ENCODE peak calls at places on chromosomes 12 and 14, in five cellular contexts. R is HepG2, W is Peyer's patch, Q is tibial nerve, T is ascending aorta. G is an unnamed sample. For H3K4me1, the result is how much of the 10 kb centered on the place peaks cover.

GRCh38 chr12:101969-102878 is 35.7 kb downstream of the IQSEC3 start:
- DNase-seq in W (no peak), T (no peak), Q (no peak), R (no peak), G (no peak)

GRCh38 chr12:115626210-115626609 is 651.3 kb downstream of the MED13L start:
- DNase-seq in R (no peak), T (no peak), W (no peak), Q (no peak), G (no peak)

GRCh38 chr14:53652068-53652467 is 304.6 kb downstream of the BMP4 start:
- DNase-seq in Q (no peak), T (no peak), W (no peak), R (no peak), G (no peak)

GRCh38 chr12:132197581-132198281 is 53.5 kb downstream of the NOC4L start:
- DNase-seq in W (no peak), Q (no peak), T (no peak), R (no peak), G (no peak)

GRCh38 chr14:86654558-86655184 is 1124.7 kb downstream of the FLRT2 start:
- DNase-seq in R (peak), W (peak), Q (peak), T (no peak), G (peak)

GRCh38 chr12:44077293-44077692 is 241.4 kb downstream of the TMEM117 start:
- DNase-seq in Q (no peak), W (no peak), T (no peak), R (no peak), G (no peak)

GRCh38 chr12:118358607-118359540 is 13.8 kb downstream of the TAOK3 start:
- DNase-seq in Q (no peak), W (no peak), R (no peak), T (no peak), G (no peak)

GRCh38 chr12:131683266-131684014 is 27.4 kb upstream of the SFSWAP start:
- DNase-seq in R (no peak), Q (no peak), W (no peak), T (peak), G (no peak)

GRCh38 chr12:109212460-109213115 is 96.2 kb downstream of the ACACB start:
- DNase-seq in Q (no peak), T (no peak), W (no peak), R (no peak), G (no peak)

GRCh38 chr12:78192979-78193378 is 362.3 kb downstream of the NAV3 start:
- DNase-seq in W (no peak), R (no peak), Q (no peak), T (no peak), G (no peak)

GRCh38 chr12:1907652-1908611 is 10.5 kb downstream of the CACNA2D4 start:
- DNase-seq in T (peak), Q (no peak), R (no peak), W (peak), G (no peak)

GRCh38 chr12:40946612-40947194 is 241.4 kb upstream of the PDZRN4 start:
- DNase-seq in Q (no peak), R (peak), T (no peak), W (no peak), G (no peak)

GRCh38 chr14:94237046-94237445 is 56.0 kb downstream of the SERPINA10 start:
- DNase-seq in Q (no peak), W (no peak), R (no peak), T (no peak), G (no peak)

GRCh38 chr14:97013878-97014277 is 216.7 kb downstream of the VRK1 start:
- DNase-seq in Q (no peak), R (no peak), T (no peak), W (no peak), G (no peak)

GRCh38 chr12:14843425-14843887 is at the start of gene ART4:
- DNase-seq in R (peak), T (no peak), Q (no peak), W (no peak), G (no peak)

GRCh38 chr12:101855364-101855884 is 22.0 kb upstream of the DRAM1 start:
- DNase-seq in Q (no peak), W (no peak), T (no peak), R (peak), G (no peak)

GRCh38 chr12:113727651-113728061 is 238.5 kb downstream of the RBM19 start:
- DNase-seq in Q (no peak), W (no peak), R (peak), T (no peak), G (no peak)

GRCh38 chr14:32224731-32225377 is 21.8 kb upstream of the RNU6-8 start:
- DNase-seq in T (no peak), W (no peak), R (peak), Q (no peak), G (peak)

GRCh38 chr12:68975811-68976210 is 42.8 kb upstream of the CPM start:
- DNase-seq in W (no peak), Q (no peak), T (no peak), R (no peak), G (no peak)

GRCh38 chr12:128276542-128276941 is 9.6 kb downstream of the TMEM132C start:
- DNase-seq in T (no peak), Q (no peak), W (no peak), R (no peak), G (no peak)

GRCh38 chr12:53560386-53560785 is 53.1 kb upstream of the NPFF start:
- DNase-seq in R (no peak), W (no peak), Q (no peak), T (peak), G (no peak)

GRCh38 chr12:24505366-24506025 is 443.4 kb downstream of the BCAT1 start:
- DNase-seq in W (no peak), R (no peak), Q (no peak), T (no peak), G (no peak)
- H3K4me1 ChIP-seq in W (under half), R (under half), Q (under half), T (under half), G (under half)

GRCh38 chr12:94149781-94150482 is 1.6 kb downstream of the PLXNC1 start:
- DNase-seq in Q (no peak), R (no peak), T (peak), W (peak), G (peak)
- H3K4me3 ChIP-seq in Q (peak), R (peak), T (peak), W (peak), G (peak)

DNA sequence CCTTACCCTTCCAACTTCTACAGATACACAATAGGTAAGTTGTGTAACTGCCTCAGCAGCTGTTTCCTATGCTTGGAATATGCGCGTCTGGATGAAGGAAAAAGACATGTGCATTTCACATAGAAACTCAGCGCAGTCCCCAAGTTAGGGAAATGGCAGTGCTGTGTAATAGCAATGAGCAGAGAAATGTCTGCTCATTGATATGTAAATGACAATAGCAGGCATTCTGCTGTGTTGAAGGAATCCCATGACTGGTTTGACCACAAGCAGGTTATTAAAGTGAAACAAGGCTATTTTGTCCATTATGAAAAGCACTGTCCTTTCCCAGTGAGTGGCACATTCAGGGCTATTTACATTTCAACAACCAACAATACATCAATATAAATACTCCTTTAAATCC is 106.6 kb downstream of the BTG1 start:
- DNase-seq in R (no peak), W (no peak), Q (no peak), T (no peak), G (peak)
- H3K4me1 ChIP-seq in R (under half), W (under half), Q (under half), T (under half), G (under half)

DNA sequence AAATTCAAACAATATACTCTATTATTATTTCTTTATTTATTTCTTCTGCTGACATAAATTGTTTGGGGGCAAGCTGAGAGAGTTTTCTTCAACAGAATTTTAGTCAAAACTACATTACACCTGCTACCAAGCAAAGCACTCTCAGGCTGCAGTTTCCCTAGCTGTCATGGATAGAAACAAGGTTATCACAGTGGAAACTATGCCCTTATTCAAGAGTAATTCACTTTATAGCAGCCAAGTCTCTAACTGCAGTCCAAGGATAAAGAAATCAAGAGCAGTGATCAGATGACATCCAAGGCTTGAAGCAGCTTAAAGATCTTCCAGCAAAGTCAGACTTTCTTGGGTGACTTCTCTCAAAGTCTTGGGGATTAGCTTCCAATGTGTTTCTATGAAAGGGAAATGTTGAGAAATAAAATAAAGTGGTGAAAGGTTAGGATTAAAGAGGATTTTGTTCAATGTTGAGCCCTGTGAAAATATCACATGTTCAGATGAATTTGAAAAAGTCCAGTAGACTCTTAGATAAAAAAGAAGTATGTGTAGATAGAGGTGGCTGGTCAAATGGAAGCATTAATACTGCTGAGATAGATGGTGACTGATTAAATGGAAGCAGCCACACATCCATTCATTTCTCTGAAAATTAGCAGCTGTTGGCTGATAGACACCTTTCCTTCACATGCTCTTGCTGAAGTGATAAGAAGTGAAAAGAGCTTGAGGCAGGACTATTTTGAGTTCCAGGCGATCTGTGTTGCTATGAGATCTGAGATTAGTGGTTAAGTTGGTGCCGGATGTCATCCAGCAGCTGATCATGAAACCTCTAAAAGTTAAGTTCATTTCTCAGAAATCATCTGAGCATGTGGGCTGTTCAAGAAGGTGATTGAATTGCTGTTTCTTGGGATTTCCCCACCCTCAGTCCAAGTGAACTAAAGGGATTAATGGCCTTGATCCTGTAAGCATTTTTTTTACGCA is 257.8 kb upstream of the BTG1 start:
- DNase-seq in R (no peak), W (peak), Q (no peak), T (no peak), G (no peak)
- H3K4me3 ChIP-seq in R (no peak), W (no peak), Q (no peak), T (no peak), G (no peak)

DNA sequence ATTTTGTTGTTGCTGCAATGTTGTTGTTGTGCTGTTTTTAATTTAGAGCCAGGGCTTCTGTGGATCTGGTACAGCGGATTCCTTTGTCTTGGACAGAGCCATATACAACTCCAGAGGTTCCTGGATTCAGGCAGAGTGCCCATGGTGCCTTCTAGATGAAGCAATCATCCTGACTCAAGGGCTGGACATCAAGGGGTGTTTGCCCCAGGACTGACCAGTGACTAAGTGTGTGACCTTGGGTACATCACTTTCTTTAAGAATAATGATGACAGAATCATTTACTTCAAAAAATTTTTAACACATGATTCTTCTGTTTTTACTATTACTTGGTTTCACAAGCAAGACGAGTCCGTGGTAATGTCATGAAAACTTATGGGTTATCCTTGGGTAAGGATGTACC is 397.3 kb downstream of the ZFP36L1 start:
- DNase-seq in Q (no peak), W (no peak), T (peak), R (no peak), G (no peak)
- H3K4me1 ChIP-seq in Q (under half), W (under half), T (under half), R (under half), G (under half)

GRCh38 chr14:104979758-104980591 is 1.8 kb upstream of the AHNAK2 start:
- DNase-seq in R (no peak), Q (no peak), W (no peak), T (no peak), G (peak)

GRCh38 chr14:104976198-104977007 is 1.8 kb downstream of the AHNAK2 start:
- DNase-seq in R (peak), Q (peak), T (peak), W (peak), G (peak)

GRCh38 chr14:104977008-104977680 is 1.0 kb downstream of the AHNAK2 start:
- DNase-seq in W (no peak), Q (no peak), R (no peak), T (no peak), G (no peak)

GRCh38 chr14:104978774-104979691 is 859 bp upstream of the AHNAK2 start:
- DNase-seq in W (no peak), Q (no peak), R (no peak), T (no peak), G (no peak)

DNA sequence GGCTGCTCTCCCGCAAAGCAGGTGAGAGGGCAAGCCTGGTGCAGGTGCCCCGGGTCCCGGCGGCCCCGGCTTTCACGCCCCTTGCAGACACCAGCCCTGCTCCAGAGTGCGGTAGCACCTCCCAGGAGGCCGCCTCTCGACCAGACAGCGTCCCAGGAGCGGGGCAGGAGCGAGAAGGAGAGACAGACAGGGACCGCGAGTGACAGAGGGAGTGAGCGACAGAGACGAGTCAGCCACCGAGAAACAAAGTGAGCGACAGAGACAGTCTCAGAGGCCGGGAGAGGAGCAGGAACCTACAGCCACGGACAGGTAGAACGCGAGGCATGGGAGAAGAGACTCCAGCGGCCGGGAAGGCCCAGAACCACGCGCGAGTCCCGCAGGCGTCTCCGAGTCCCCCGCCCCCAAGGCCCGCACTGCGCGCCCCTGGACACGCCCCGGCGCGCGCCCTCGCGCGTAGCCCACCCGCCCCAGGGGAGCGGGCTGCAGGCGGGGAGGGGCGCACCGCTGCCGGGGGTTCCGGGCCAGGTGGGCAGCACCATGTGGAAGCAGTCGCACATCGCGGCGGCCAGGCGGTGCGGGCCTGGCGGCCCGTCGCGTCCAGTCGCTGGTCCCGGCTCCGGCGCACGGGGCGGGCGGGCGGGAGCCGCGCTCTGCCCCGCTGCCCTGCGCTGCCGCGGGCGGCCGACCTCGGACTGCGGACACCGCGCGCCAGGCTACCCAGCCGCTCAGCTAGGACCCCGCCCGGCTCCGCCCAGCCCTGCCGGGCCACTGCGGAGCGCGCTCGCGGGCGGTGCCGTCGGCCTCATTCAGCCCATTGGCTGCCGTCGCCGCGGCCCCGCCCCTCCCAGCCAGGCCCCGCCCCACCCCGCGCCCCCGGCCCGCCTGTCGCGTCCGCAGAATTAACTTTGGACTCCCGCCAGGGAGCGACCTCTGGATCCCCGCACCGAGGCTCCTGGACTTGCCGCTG is at the start of gene AHNAK2:
- DNase-seq in Q (no peak), W (peak), R (peak), T (peak), G (peak)
- H3K4me3 ChIP-seq in Q (peak), W (peak), R (peak), T (peak), G (peak)

DNA sequence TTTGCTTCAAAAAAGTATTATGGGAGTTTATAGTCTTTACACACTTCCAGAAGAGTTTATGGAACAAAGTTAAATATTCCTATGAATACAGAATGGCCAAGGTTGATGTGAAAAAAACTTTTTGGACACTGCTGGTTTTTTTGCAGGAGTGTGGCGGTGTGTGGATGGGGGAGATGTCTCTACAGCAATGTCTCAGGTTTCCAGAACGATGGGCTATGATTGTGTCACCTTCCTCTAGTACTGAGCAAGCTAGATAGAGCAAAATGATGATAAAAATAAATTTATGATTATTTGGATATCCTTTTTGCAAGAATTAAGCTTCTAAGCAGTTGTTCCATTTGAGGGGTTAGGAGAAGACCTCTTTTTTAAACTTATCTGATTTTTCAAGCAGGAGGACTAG is 37.9 kb downstream of the FBXO34 start:
- DNase-seq in R (no peak), Q (no peak), W (no peak), T (no peak), G (no peak)
- H3K4me1 ChIP-seq in R (under half), Q (under half), W (under half), T (under half), G (under half)